ENCODE peak calls at places on chromosomes 13 and 19, in eight cellular contexts. Q, X, S, P, I, J, N and G are unnamed samples.

GRCh38 chr19:3293560-3293959 is 69.1 kb downstream of the CELF5 start:
- DNase-seq in X (no peak), I (no peak), P (no peak), S (no peak), N (no peak), J (no peak), Q (no peak), G (no peak)

GRCh38 chr19:45676851-45677263 is 8.8 kb downstream of the GIPR start:
- DNase-seq in Q (peak), S (peak), I (no peak), X (no peak), P (no peak), J (peak), N (no peak), G (peak)

GRCh38 chr19:5913739-5914357 is at the start of gene CAPS:
- DNase-seq in N (peak), Q (no peak), S (no peak), X (peak), J (no peak), I (peak), P (no peak), G (no peak)

GRCh38 chr13:107842562-107843180 is 372.7 kb downstream of the LIG4 start:
- DNase-seq in X (peak), N (no peak), I (no peak), Q (no peak), J (no peak), P (no peak), S (no peak), G (no peak)

GRCh38 chr19:18489627-18490184 is 32.2 kb downstream of the ELL start:
- DNase-seq in X (no peak), P (no peak), N (no peak), Q (no peak), S (no peak), J (no peak), I (no peak), G (no peak)

GRCh38 chr13:36158606-36159005 is 27.4 kb upstream of the DCLK1 start:
- DNase-seq in I (no peak), J (no peak), P (no peak), Q (no peak), X (peak), N (no peak), S (no peak), G (no peak)

GRCh38 chr13:46164661-46165060 is 17.3 kb downstream of the LCP1 start:
- DNase-seq in J (no peak), X (no peak), Q (no peak), N (no peak), P (no peak), S (no peak), I (no peak), G (no peak)

GRCh38 chr13:98478134-98479129 is 98.5 kb downstream of the STK24 start:
- DNase-seq in N (no peak), P (no peak), I (no peak), Q (no peak), S (no peak), X (peak), J (no peak), G (peak)